ENCODE peak calls at places on chromosome 1, in eight cellular contexts. One of them, this sample, is unnamed.

GRCh38 chr1:165666152-165666551 is 32.2 kb downstream of the ALDH9A1 start:
- DNase-seq in transverse colon: no peak
- DNase-seq in breast epithelium: no peak
- DNase-seq in SK-N-SH: no peak
- DNase-seq in prostate gland: no peak
- DNase-seq in GM23338: no peak
- DNase-seq in GM12892: no peak
- DNase-seq in suprapubic skin: no peak
- DNase-seq in this sample: no peak

GRCh38 chr1:221637641-221638041 is 104.2 kb downstream of the DUSP10 start:
- DNase-seq in GM12892: no peak
- DNase-seq in prostate gland: no peak
- DNase-seq in SK-N-SH: no peak
- DNase-seq in suprapubic skin: no peak
- DNase-seq in transverse colon: no peak
- DNase-seq in breast epithelium: no peak
- DNase-seq in GM23338: no peak
- DNase-seq in this sample: no peak

GRCh38 chr1:16375521-16376359 is 8.7 kb downstream of the SZRD1 start:
- DNase-seq in GM12892: no peak
- DNase-seq in suprapubic skin: no peak
- DNase-seq in prostate gland: no peak
- DNase-seq in breast epithelium: no peak
- DNase-seq in SK-N-SH: no peak
- DNase-seq in GM23338: no peak
- DNase-seq in transverse colon: no peak
- DNase-seq in this sample: no peak

GRCh38 chr1:27145934-27146354 is 9.0 kb downstream of the SLC9A1 start:
- DNase-seq in transverse colon: no peak
- DNase-seq in GM23338: no peak
- DNase-seq in prostate gland: no peak
- DNase-seq in GM12892: no peak
- DNase-seq in suprapubic skin: no peak
- DNase-seq in breast epithelium: peak
- DNase-seq in SK-N-SH: no peak
- DNase-seq in this sample: no peak

GRCh38 chr1:55703726-55704363 is 488.7 kb upstream of the USP24 start:
- DNase-seq in breast epithelium: no peak
- DNase-seq in prostate gland: no peak
- DNase-seq in GM12892: no peak
- DNase-seq in transverse colon: no peak
- DNase-seq in suprapubic skin: no peak
- DNase-seq in GM23338: no peak
- DNase-seq in SK-N-SH: no peak
- DNase-seq in this sample: no peak

GRCh38 chr1:2459757-2460156 is 16.3 kb upstream of the PLCH2 start:
- DNase-seq in GM12892: no peak
- DNase-seq in breast epithelium: no peak
- DNase-seq in GM23338: no peak
- DNase-seq in SK-N-SH: peak
- DNase-seq in prostate gland: no peak
- DNase-seq in suprapubic skin: no peak
- DNase-seq in transverse colon: no peak
- DNase-seq in this sample: no peak

GRCh38 chr1:41073971-41074370 is 52.4 kb upstream of the SLFNL1 start:
- DNase-seq in GM23338: no peak
- DNase-seq in suprapubic skin: no peak
- DNase-seq in SK-N-SH: no peak
- DNase-seq in breast epithelium: no peak
- DNase-seq in transverse colon: no peak
- DNase-seq in GM12892: no peak
- DNase-seq in prostate gland: no peak
- DNase-seq in this sample: no peak

GRCh38 chr1:205432116-205432515 is 10.3 kb upstream of the LEMD1 start:
- DNase-seq in GM12892: no peak
- DNase-seq in prostate gland: no peak
- DNase-seq in GM23338: no peak
- DNase-seq in suprapubic skin: no peak
- DNase-seq in breast epithelium: no peak
- DNase-seq in SK-N-SH: no peak
- DNase-seq in transverse colon: no peak
- DNase-seq in this sample: no peak

GRCh38 chr1:84398175-84398574 is at the start of gene DNASE2B:
- DNase-seq in suprapubic skin: no peak
- DNase-seq in GM23338: no peak
- DNase-seq in transverse colon: no peak
- DNase-seq in breast epithelium: no peak
- DNase-seq in SK-N-SH: no peak
- DNase-seq in GM12892: no peak
- DNase-seq in prostate gland: no peak
- DNase-seq in this sample: no peak

GRCh38 chr1:114315601-114316000 is 161.9 kb upstream of the SYT6 start:
- DNase-seq in SK-N-SH: no peak
- DNase-seq in transverse colon: no peak
- DNase-seq in GM12892: no peak
- DNase-seq in prostate gland: no peak
- DNase-seq in breast epithelium: no peak
- DNase-seq in suprapubic skin: no peak
- DNase-seq in GM23338: no peak
- DNase-seq in this sample: peak

GRCh38 chr1:26923711-26924110 is 2.2 kb downstream of the NUDC start:
- DNase-seq in breast epithelium: no peak
- DNase-seq in suprapubic skin: no peak
- DNase-seq in transverse colon: no peak
- DNase-seq in prostate gland: no peak
- DNase-seq in GM12892: no peak
- DNase-seq in SK-N-SH: no peak
- DNase-seq in GM23338: no peak
- DNase-seq in this sample: no peak

GRCh38 chr1:192907545-192908243 is 98.9 kb downstream of the RGS2 start:
- DNase-seq in GM12892: no peak
- DNase-seq in prostate gland: no peak
- DNase-seq in GM23338: no peak
- DNase-seq in SK-N-SH: no peak
- DNase-seq in transverse colon: no peak
- DNase-seq in breast epithelium: no peak
- DNase-seq in suprapubic skin: no peak
- DNase-seq in this sample: no peak

GRCh38 chr1:235461954-235462353 is 42.3 kb downstream of the B3GALNT2 start:
- DNase-seq in GM12892: no peak
- DNase-seq in suprapubic skin: no peak
- DNase-seq in breast epithelium: no peak
- DNase-seq in GM23338: no peak
- DNase-seq in prostate gland: no peak
- DNase-seq in SK-N-SH: no peak
- DNase-seq in transverse colon: no peak
- DNase-seq in this sample: no peak

GRCh38 chr1:201268604-201269151 is 14.6 kb upstream of the PKP1 start:
- DNase-seq in GM23338: no peak
- DNase-seq in prostate gland: no peak
- DNase-seq in SK-N-SH: peak
- DNase-seq in GM12892: no peak
- DNase-seq in breast epithelium: no peak
- DNase-seq in transverse colon: no peak
- DNase-seq in suprapubic skin: peak
- DNase-seq in this sample: no peak

GRCh38 chr1:28887418-28887834 is 26.9 kb upstream of the EPB41 start:
- DNase-seq in breast epithelium: no peak
- DNase-seq in transverse colon: peak
- DNase-seq in SK-N-SH: peak
- DNase-seq in GM12892: peak
- DNase-seq in GM23338: peak
- DNase-seq in prostate gland: no peak
- DNase-seq in suprapubic skin: no peak
- DNase-seq in this sample: no peak

GRCh38 chr1:207831517-207832327 is 79.2 kb downstream of the CD34 start:
- DNase-seq in suprapubic skin: peak
- DNase-seq in GM23338: no peak
- DNase-seq in GM12892: no peak
- DNase-seq in breast epithelium: no peak
- DNase-seq in prostate gland: no peak
- DNase-seq in SK-N-SH: no peak
- DNase-seq in transverse colon: no peak
- DNase-seq in this sample: no peak

GRCh38 chr1:2213576-2214505 is 14.3 kb upstream of the SKI start:
- DNase-seq in transverse colon: peak
- DNase-seq in GM12892: no peak
- DNase-seq in prostate gland: peak
- DNase-seq in GM23338: no peak
- DNase-seq in suprapubic skin: peak
- DNase-seq in SK-N-SH: no peak
- DNase-seq in breast epithelium: no peak
- DNase-seq in this sample: no peak

GRCh38 chr1:51569284-51570062 is 47.4 kb upstream of the OSBPL9 start:
- DNase-seq in suprapubic skin: no peak
- DNase-seq in GM23338: peak
- DNase-seq in GM12892: no peak
- DNase-seq in SK-N-SH: no peak
- DNase-seq in prostate gland: peak
- DNase-seq in transverse colon: peak
- DNase-seq in breast epithelium: peak
- DNase-seq in this sample: no peak

GRCh38 chr1:157948547-157949152 is 44.8 kb upstream of the KIRREL1 start:
- DNase-seq in GM12892: no peak
- DNase-seq in SK-N-SH: no peak
- DNase-seq in GM23338: peak
- DNase-seq in suprapubic skin: no peak
- DNase-seq in transverse colon: peak
- DNase-seq in breast epithelium: no peak
- DNase-seq in prostate gland: no peak
- DNase-seq in this sample: no peak

GRCh38 chr1:228088586-228089498 is 6.3 kb downstream of the ARF1 start:
- DNase-seq in SK-N-SH: no peak
- DNase-seq in prostate gland: no peak
- DNase-seq in GM23338: no peak
- DNase-seq in transverse colon: peak
- DNase-seq in GM12892: no peak
- DNase-seq in breast epithelium: peak
- DNase-seq in suprapubic skin: no peak
- DNase-seq in this sample: no peak

GRCh38 chr1:154963643-154964042 is 2.1 kb upstream of the PYGO2 start:
- DNase-seq in GM23338: no peak
- DNase-seq in transverse colon: no peak
- DNase-seq in suprapubic skin: no peak
- DNase-seq in breast epithelium: no peak
- DNase-seq in GM12892: no peak
- DNase-seq in prostate gland: no peak
- DNase-seq in SK-N-SH: no peak
- DNase-seq in this sample: no peak
- TF ChIP-seq POLR2AphosphoS5 in GM23338: no peak
- TF ChIP-seq POLR2AphosphoS5 in transverse colon: no peak
- TF ChIP-seq POLR2AphosphoS5 in suprapubic skin: no peak
- TF ChIP-seq POLR2AphosphoS5 in breast epithelium: no peak
- TF ChIP-seq POLR2AphosphoS5 in GM12892: no peak
- TF ChIP-seq POLR2AphosphoS5 in prostate gland: no peak
- TF ChIP-seq POLR2AphosphoS5 in SK-N-SH: no peak
- TF ChIP-seq POLR2AphosphoS5 in this sample: no peak

DNA sequence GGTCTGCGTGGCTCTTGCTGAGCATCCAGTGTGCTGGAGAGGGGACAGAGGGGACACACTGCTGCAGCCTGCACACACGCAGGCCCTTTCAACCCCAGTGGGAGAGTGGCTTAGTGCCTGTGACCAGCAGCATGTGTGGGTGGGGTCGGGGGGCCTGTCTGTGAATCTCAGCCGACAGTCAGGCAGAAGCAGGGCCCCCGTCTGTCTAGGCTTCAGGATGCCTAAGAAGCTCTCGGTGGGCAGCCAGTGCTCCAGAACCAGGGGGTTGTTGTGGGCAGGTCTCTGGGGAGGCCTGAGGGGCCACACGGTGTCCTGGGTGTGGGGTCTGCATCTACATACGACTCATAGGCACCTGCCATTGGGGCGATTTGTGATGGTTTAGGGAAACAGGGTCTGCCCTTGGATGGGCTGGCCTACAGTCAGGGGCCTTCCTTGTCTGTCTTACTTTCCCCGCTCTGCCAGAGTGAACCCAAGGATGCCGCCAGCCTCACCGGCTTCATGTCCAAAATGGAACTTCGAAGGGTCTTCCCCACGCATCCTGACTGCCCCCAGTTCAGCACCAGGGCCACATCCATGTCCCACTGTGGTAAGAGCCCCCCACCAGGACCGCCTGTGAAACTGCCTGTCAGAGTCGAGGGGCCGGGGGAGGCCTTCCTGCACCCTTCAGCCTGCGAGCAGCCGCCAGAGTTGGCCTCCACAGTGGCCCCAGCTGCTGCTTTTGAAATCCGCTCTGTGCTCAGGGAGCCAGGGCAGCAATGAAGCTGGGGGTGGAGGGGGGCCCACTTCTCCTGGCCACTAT is 1.6 kb downstream of the CCDC27 start:
- DNase-seq in GM12892: no peak
- DNase-seq in breast epithelium: no peak
- DNase-seq in suprapubic skin: no peak
- DNase-seq in transverse colon: no peak
- DNase-seq in SK-N-SH: no peak
- DNase-seq in prostate gland: no peak
- DNase-seq in GM23338: no peak
- DNase-seq in this sample: no peak
- TF ChIP-seq POLR2AphosphoS5 in GM12892: no peak
- TF ChIP-seq POLR2AphosphoS5 in breast epithelium: no peak
- TF ChIP-seq POLR2AphosphoS5 in suprapubic skin: no peak
- TF ChIP-seq POLR2AphosphoS5 in transverse colon: no peak
- TF ChIP-seq POLR2AphosphoS5 in SK-N-SH: no peak
- TF ChIP-seq POLR2AphosphoS5 in prostate gland: no peak
- TF ChIP-seq POLR2AphosphoS5 in GM23338: no peak
- TF ChIP-seq POLR2AphosphoS5 in this sample: no peak

DNA sequence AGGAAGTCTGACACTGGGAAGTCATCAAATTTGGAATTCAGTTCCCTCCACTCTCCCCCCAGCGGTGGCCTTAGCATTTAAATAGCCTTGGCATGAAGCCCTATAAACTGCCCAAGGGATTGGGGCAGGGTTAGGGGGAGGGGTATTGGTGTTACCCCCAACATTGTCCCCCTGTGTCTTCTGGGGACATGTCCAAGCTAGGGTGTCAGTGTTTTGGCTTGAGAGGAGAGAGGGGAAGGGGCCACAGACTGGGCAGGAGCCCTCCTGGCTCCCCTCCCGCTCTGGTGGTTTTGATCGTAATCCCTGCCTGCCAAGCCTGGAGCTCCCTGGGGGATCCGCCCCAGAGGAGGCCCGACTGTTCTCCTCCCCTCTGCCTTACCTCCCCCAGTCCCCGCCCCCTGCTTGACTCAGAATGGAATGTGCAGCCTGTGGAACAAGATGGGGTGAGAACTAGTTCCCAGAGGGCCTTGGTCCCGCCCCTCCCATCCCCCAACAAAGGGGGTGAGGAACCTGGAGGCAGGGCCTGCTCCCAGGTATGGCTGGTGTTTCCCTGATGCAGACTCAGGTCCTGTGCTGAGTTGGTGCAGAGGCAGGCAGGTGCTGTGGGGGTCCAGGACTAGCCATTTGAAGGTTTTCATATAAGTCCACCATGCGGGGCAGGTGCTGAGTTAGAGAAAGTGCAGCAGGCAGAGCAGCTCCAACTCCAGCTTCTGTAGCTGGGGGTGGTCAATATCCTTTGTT is 7.4 kb downstream of the SOX13 start:
- DNase-seq in GM23338: peak
- DNase-seq in suprapubic skin: no peak
- DNase-seq in SK-N-SH: peak
- DNase-seq in GM12892: no peak
- DNase-seq in prostate gland: peak
- DNase-seq in transverse colon: peak
- DNase-seq in breast epithelium: peak
- DNase-seq in this sample: no peak
- TF ChIP-seq POLR2AphosphoS5 in GM23338: peak
- TF ChIP-seq POLR2AphosphoS5 in suprapubic skin: no peak
- TF ChIP-seq POLR2AphosphoS5 in SK-N-SH: no peak
- TF ChIP-seq POLR2AphosphoS5 in GM12892: no peak
- TF ChIP-seq POLR2AphosphoS5 in prostate gland: peak
- TF ChIP-seq POLR2AphosphoS5 in transverse colon: no peak
- TF ChIP-seq POLR2AphosphoS5 in breast epithelium: no peak
- TF ChIP-seq POLR2AphosphoS5 in this sample: no peak

GRCh38 chr1:156122519-156123355 is 8.2 kb downstream of the LMNA start:
- DNase-seq in GM12892: no peak
- DNase-seq in GM23338: no peak
- DNase-seq in prostate gland: peak
- DNase-seq in SK-N-SH: no peak
- DNase-seq in transverse colon: peak
- DNase-seq in suprapubic skin: peak
- DNase-seq in breast epithelium: peak
- DNase-seq in this sample: no peak
- TF ChIP-seq POLR2AphosphoS5 in GM12892: no peak
- TF ChIP-seq POLR2AphosphoS5 in GM23338: peak
- TF ChIP-seq POLR2AphosphoS5 in prostate gland: peak
- TF ChIP-seq POLR2AphosphoS5 in SK-N-SH: peak
- TF ChIP-seq POLR2AphosphoS5 in transverse colon: no peak
- TF ChIP-seq POLR2AphosphoS5 in suprapubic skin: peak
- TF ChIP-seq POLR2AphosphoS5 in breast epithelium: no peak
- TF ChIP-seq POLR2AphosphoS5 in this sample: no peak